ENCODE peak calls at places on chromosome 10, in four cellular contexts. H is IMR-90, S is H1, W is mesendoderm. R is an unnamed sample.
A peak's percentile ranks its signal among the peaks of the same experiment; 100 is the strongest.

GRCh38 chr10:52668024-52668423 is 104.6 kb downstream of the MBL2 start:
- DNase-seq in S (no peak), W (no peak), H (no peak), R (no peak)

GRCh38 chr10:106189254-106189653 is 975.3 kb downstream of the SORCS1 start:
- DNase-seq in H (no peak), W (peak; percentile 77), S (peak; percentile 53), R (peak; percentile 62)

GRCh38 chr10:58651040-58651439 is 138.4 kb downstream of the BICC1 start:
- DNase-seq in W (no peak), S (no peak), H (peak; percentile 34), R (no peak)

GRCh38 chr10:100022403-100022802 is 12.7 kb upstream of the DNMBP start:
- DNase-seq in H (peak; percentile 65), W (no peak), S (no peak), R (no peak)

GRCh38 chr10:14605231-14605925 is 169.3 kb downstream of the FAM107B start:
- DNase-seq in S (no peak), W (peak; percentile 46), H (peak; percentile 78), R (peak; percentile 17)

GRCh38 chr10:78578929-78579328 is 489.8 kb upstream of the ZMIZ1 start:
- DNase-seq in H (peak; percentile 43), S (no peak), W (no peak), R (no peak)

GRCh38 chr10:47435081-47435480 is 48.8 kb downstream of the ANXA8 start:
- DNase-seq in H (no peak), S (no peak), W (no peak), R (no peak)

GRCh38 chr10:133394064-133394663 is at the start of gene MTG1:
- DNase-seq in H (peak; percentile 87), S (peak; percentile 99), W (peak; percentile 95), R (peak; percentile 95)

GRCh38 chr10:70549962-70550845 is 52.3 kb downstream of the PRF1 start:
- DNase-seq in H (peak; percentile 48), S (peak; percentile 92), W (peak; percentile 73), R (peak; percentile 77)

GRCh38 chr10:78559514-78560392 is 509.0 kb upstream of the ZMIZ1 start:
- DNase-seq in H (no peak), S (no peak), W (peak; percentile 28), R (peak; percentile 42)

GRCh38 chr10:92849576-92850090 is 1.3 kb downstream of the EXOC6 start:
- DNase-seq in S (no peak), H (no peak), W (no peak), R (no peak)

GRCh38 chr10:86300399-86300925 is 66.1 kb downstream of the GRID1 start:
- DNase-seq in H (no peak), W (no peak), S (no peak), R (peak; percentile 11)

GRCh38 chr10:30151581-30152389 is 92.4 kb upstream of the JCAD start:
- DNase-seq in S (peak; percentile 48), W (peak; percentile 83), H (peak; percentile 88), R (peak; percentile 49)

GRCh38 chr10:3945026-3945425 is 160.0 kb upstream of the KLF6 start:
- DNase-seq in H (no peak), S (no peak), W (no peak), R (no peak)

GRCh38 chr10:3944591-3944990 is 159.6 kb upstream of the KLF6 start:
- DNase-seq in W (no peak), H (no peak), S (no peak), R (no peak)

GRCh38 chr10:3943695-3944257 is 158.8 kb upstream of the KLF6 start:
- DNase-seq in W (no peak), S (no peak), H (no peak), R (no peak)

GRCh38 chr10:3948843-3949242 is 163.8 kb upstream of the KLF6 start:
- DNase-seq in S (no peak), W (no peak), H (peak; percentile 79), R (no peak)

GRCh38 chr10:3946234-3947229 is 161.5 kb upstream of the KLF6 start:
- DNase-seq in W (peak; percentile 31), H (no peak), S (no peak), R (no peak)
- H4K5ac ChIP-seq in W (no peak overlapping the region), H (no peak overlapping the region), S (no peak overlapping the region), R (no peak overlapping the region)

DNA sequence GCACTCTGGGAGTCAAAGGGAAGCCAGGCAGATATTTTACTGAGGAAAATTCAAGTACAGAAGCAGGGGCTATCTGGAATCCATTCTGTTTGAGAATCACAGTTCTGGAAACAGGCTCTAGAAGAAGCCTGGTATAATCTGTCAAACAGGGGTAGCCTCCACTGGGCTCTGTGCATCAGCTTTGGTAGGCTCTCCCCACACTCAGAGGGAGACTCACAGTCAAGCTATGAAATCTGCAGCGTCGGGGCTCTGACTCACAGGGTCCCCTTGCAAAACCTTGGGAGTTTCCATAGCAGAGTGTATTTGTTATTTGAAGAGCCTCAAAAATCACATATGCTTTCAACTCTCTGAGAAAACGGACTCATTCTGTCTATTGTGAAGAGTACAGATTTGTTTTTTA is 591.1 kb upstream of the MGMT start:
- DNase-seq in S (no peak), W (no peak), H (no peak), R (no peak)
- H3K27ac ChIP-seq in S (no peak overlapping the region), W (no peak overlapping the region), H (no peak overlapping the region), R (no peak overlapping the region)

GRCh38 chr10:101828734-101829551 is 10.7 kb upstream of the OGA start:
- DNase-seq in W (no peak), H (no peak), S (no peak), R (no peak)
- H3K4ac ChIP-seq in W (no peak overlapping the region), H (no peak overlapping the region), S (no peak overlapping the region), R (no peak overlapping the region)

GRCh38 chr10:35194906-35195305 is 68.3 kb downstream of the CREM start:
- DNase-seq in S (no peak), W (no peak), H (peak; percentile 91), R (no peak)
- H4K5ac ChIP-seq in S (no peak overlapping the region), W (no peak overlapping the region), H (peak overlapping the region; percentile 21), R (no peak overlapping the region)

GRCh38 chr10:35386594-35387174 is 50.4 kb downstream of the CCNY start:
- DNase-seq in H (peak; percentile 37), S (no peak), W (no peak), R (no peak)

GRCh38 chr10:35388682-35389081 is 52.4 kb downstream of the CCNY start:
- DNase-seq in S (no peak), H (no peak), W (no peak), R (no peak)

GRCh38 chr10:35390441-35390840 is 54.1 kb downstream of the CCNY start:
- DNase-seq in H (no peak), S (no peak), W (no peak), R (no peak)

GRCh38 chr10:35388197-35388596 is 51.9 kb downstream of the CCNY start:
- DNase-seq in S (no peak), H (no peak), W (no peak), R (no peak)

DNA sequence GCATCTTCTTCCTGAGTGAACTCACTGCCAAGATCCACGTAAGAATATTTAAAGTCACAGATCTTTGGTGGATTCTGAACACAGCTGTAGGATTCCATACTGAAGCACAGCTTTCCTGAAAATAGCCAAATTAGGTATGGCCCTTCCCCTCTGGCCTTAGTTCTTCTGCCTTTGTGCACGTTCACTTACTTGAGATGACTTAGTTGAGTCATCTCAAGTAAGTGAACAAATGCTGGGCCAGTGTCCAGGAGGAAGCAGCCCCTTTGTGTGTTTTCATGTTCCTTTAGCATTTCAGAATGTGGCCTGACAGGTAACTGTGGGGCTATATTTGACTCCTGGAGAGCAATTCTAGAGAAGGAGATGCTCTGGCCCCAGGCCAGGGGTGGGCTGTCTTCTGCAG is 51.5 kb downstream of the CCNY start:
- DNase-seq in W (no peak), S (no peak), H (peak; percentile 85), R (no peak)
- H3K27ac ChIP-seq in W (no peak overlapping the region), S (no peak overlapping the region), H (no peak overlapping the region), R (no peak overlapping the region)

DNA sequence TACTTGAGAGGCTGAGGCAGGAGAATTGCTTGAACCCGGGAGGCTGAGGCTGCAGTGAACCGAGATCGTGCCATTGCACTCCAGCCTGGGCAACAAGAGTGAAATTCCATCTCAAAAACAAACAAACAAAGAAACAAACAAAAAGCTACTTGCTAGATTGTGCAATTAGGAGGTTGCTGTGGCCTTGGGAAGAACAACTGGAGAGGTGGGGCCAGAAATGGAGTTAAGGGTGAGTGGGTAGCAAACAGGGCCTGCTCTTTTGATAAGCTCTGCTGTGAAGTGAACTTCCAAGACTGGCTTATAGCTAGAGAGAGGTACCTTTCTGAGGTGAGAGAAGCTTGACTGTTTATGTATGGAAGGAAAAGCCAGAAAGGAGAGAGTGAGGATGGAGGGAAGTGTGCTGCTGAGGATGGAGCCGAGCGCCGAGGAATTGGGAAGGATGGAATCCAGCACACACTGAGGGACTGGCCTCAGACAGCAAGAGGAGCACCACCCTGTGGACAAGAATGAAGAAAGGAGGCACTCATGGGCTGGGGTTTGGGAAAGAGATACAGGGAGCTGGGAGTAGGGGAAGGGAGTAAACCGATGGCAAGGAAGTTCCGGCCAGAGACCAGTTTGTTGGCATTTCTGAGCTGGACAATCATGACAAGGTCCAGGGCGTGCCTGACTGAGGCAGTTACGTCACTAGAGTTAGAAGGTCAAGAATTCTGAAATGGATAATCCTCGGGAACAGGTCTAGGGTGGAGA is 7.0 kb upstream of the RPEL1 start:
- DNase-seq in W (peak; percentile 91), H (peak; percentile 61), S (no peak), R (peak; percentile 83)
- H3K4ac ChIP-seq in W (no peak overlapping the region), H (peak overlapping the region; percentile 66), S (no peak overlapping the region), R (no peak overlapping the region)

DNA sequence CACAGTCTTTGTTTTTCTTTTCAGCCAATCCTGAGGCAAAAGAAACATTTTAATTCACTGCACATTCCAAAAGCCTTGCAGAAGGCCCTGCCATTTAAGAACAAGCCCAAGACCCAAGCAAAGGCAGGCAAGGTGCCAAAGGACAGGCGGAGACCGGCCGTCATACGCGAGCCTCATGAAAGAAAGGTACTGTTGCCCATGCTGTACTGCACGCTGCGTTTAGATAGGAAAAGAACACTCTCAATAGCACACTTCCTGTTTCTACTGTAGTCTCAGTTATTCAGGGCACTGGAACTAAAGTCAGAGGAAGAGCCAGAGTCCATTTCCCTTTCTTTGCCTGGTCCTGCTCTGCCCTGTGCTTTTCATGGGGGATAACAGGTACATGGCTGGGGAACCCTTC is 47.6 kb downstream of the BMS1 start:
- DNase-seq in H (no peak), W (no peak), S (no peak), R (no peak)
- H4K5ac ChIP-seq in H (no peak overlapping the region), W (no peak overlapping the region), S (no peak overlapping the region), R (no peak overlapping the region)

DNA sequence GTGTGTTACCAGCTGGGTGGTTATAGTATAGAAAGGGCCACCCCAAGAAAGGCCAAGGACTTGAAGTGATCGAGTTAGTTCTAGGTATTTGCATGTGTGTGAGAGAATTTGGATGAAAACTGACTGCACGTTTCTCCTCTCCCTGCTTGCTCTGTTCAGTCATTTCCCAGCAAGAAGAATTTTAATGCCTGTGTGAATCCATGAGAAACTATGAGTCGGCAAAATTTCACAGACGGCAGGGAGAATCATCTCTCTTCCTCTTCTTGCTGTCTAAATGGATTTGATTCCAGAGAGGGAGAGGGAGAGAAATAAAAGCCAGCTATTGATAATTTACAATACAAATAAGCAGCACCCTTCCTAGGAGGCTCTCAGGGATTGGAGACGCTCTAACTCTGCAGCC is 183.4 kb downstream of the TCF7L2 start:
- DNase-seq in S (no peak), H (peak; percentile 60), W (peak; percentile 37), R (no peak)
- H3K27ac ChIP-seq in S (no peak overlapping the region), H (peak overlapping the region; percentile 45), W (peak overlapping the region; percentile 31), R (no peak overlapping the region)

R was measured in H9.